ENCODE peak calls at places on chromosome 1, in ten cellular contexts. V is heart left ventricle; S is Kasumi-1; Z is T-helper 2 cell; L is type B pancreatic cell; G is mesothelial cell of epicardium; Y is HFFc6; B is HAP-1; K is naive thymus-derived CD8-positive, alpha-beta T cell; N is heart right ventricle. R is an unnamed sample.

GRCh38 chr1:35451125-35451528 is 106.1 kb downstream of the KIAA0319L start:
- DNase-seq in L (peak; percentile 80), Z (peak; percentile 78), V (peak; percentile 86), B (peak; percentile 29), K (peak; percentile 67), S (peak; percentile 76), Y (peak; percentile 73), G (peak; percentile 42), N (peak; percentile 85), R (peak; percentile 73)

GRCh38 chr1:2604854-2605753 is 18.5 kb downstream of the PRXL2B start:
- DNase-seq in N (no peak), L (peak; percentile 62), V (no peak), G (no peak), B (no peak), K (no peak), Z (no peak), S (no peak), Y (no peak), R (no peak)

GRCh38 chr1:53543771-53544695 is 84.8 kb downstream of the DMRTB1 start:
- DNase-seq in Y (no peak), V (peak; percentile 12), N (no peak), K (no peak), G (no peak), S (no peak), Z (no peak), B (no peak), L (no peak), R (no peak)

GRCh38 chr1:75472089-75472970 is 138.6 kb downstream of the SLC44A5 start:
- DNase-seq in L (no peak), G (no peak), N (no peak), V (no peak), Z (no peak), B (no peak), Y (no peak), S (no peak), K (no peak), R (no peak)

GRCh38 chr1:51316113-51316763 is 14.1 kb downstream of the TTC39A start:
- DNase-seq in G (no peak), V (no peak), B (no peak), Z (peak; percentile 22), N (no peak), K (no peak), Y (no peak), L (no peak), S (no peak), R (no peak)

GRCh38 chr1:183374825-183375224 is 43.4 kb downstream of the NMNAT2 start:
- DNase-seq in B (no peak), S (no peak), V (no peak), K (no peak), Y (no peak), N (no peak), L (no peak), Z (no peak), G (no peak), R (no peak)

GRCh38 chr1:214615111-214615510 is 12.1 kb downstream of the CENPF start:
- DNase-seq in N (no peak), S (no peak), G (no peak), L (no peak), Y (no peak), Z (no peak), K (no peak), V (no peak), B (no peak), R (no peak)

GRCh38 chr1:43711524-43712386 is 4.4 kb downstream of the ST3GAL3 start:
- DNase-seq in Z (no peak), K (no peak), B (no peak), V (no peak), S (no peak), Y (peak; percentile 72), N (no peak), L (no peak), G (no peak), R (no peak)

GRCh38 chr1:233229291-233229690 is 66.2 kb downstream of the PCNX2 start:
- DNase-seq in N (no peak), Y (no peak), L (no peak), G (no peak), Z (no peak), V (no peak), B (no peak), S (no peak), K (no peak), R (no peak)